ENCODE peak calls at places on chromosome 19, in seven cellular contexts. X is tibial nerve, S is esophagus muscularis mucosa, P is endothelial cell of umbilical vein, F is IMR-90, U is prostate gland, R is heart left ventricle. W is an unnamed sample. For H3K9me3, the result is how much of the 10 kb centered on the place peaks cover.

GRCh38 chr19:38537071-38537847 is 80.5 kb downstream of the MAP4K1 start:
- DNase-seq in S (no peak), U (no peak), F (no peak), X (no peak), R (no peak), P (no peak), W (no peak)

GRCh38 chr19:4058696-4059492 is 7.8 kb downstream of the ZBTB7A start:
- DNase-seq in U (no peak), S (no peak), F (no peak), R (peak), P (no peak), X (no peak), W (no peak)

GRCh38 chr19:48518207-48518606 is 6.6 kb upstream of the LMTK3 start:
- DNase-seq in P (no peak), X (no peak), F (no peak), U (no peak), S (no peak), R (no peak), W (no peak)

GRCh38 chr19:39212377-39212742 is 8.3 kb upstream of the SYCN start:
- DNase-seq in X (no peak), R (no peak), S (no peak), U (no peak), P (no peak), F (no peak), W (no peak)

GRCh38 chr19:38729653-38730469 is 14.4 kb downstream of the CAPN12 start:
- DNase-seq in X (no peak), S (no peak), U (peak), R (peak), F (peak), P (peak), W (no peak)

GRCh38 chr19:11692127-11692790 is 46.5 kb downstream of the ZNF823 start:
- DNase-seq in R (no peak), X (no peak), S (no peak), P (no peak), F (no peak), U (no peak), W (no peak)

GRCh38 chr19:35231956-35232746 is 3.6 kb upstream of the FAM187B start:
- DNase-seq in P (no peak), R (no peak), S (peak), U (no peak), F (no peak), X (no peak), W (no peak)

GRCh38 chr19:48568345-48568886 is 16.4 kb downstream of the SULT2B1 start:
- DNase-seq in U (peak), R (peak), X (peak), F (peak), P (peak), S (peak), W (peak)

GRCh38 chr19:5949792-5950305 is 28.1 kb downstream of the RANBP3 start:
- DNase-seq in X (no peak), S (no peak), U (no peak), R (peak), P (no peak), F (no peak), W (no peak)

GRCh38 chr19:10878253-10878652 is 6.9 kb downstream of the CARM1 start:
- DNase-seq in U (no peak), X (no peak), S (no peak), P (no peak), F (no peak), R (no peak), W (no peak)

GRCh38 chr19:17020823-17021222 is 5.8 kb downstream of the CPAMD8 start:
- DNase-seq in P (peak), S (no peak), U (no peak), R (no peak), F (no peak), X (no peak), W (no peak)

GRCh38 chr19:51703655-51704515 is 10.8 kb downstream of the SPACA6 start:
- DNase-seq in U (peak), F (peak), R (peak), P (peak), S (peak), X (peak), W (peak)

GRCh38 chr19:4089400-4089908 is 22.8 kb upstream of the ZBTB7A start:
- DNase-seq in R (peak), U (no peak), X (no peak), P (no peak), S (no peak), F (no peak), W (peak)

GRCh38 chr19:3725640-3726310 is 17.6 kb downstream of the TJP3 start:
- DNase-seq in X (no peak), F (no peak), P (no peak), U (no peak), R (no peak), S (no peak), W (no peak)

GRCh38 chr19:38917921-38918491 is 6.0 kb upstream of the CCER2 start:
- DNase-seq in R (peak), P (no peak), S (no peak), U (no peak), X (no peak), F (no peak), W (no peak)

GRCh38 chr19:47699360-47699917 is 13.8 kb upstream of the EHD2 start:
- DNase-seq in U (no peak), X (no peak), F (peak), P (peak), R (no peak), S (no peak), W (no peak)

GRCh38 chr19:49767967-49768581 is 1.3 kb downstream of the AP2A1 start:
- DNase-seq in S (no peak), U (no peak), F (no peak), R (no peak), P (no peak), X (no peak), W (no peak)

GRCh38 chr19:54248016-54248601 is 5.5 kb upstream of the LILRA6 start:
- DNase-seq in X (no peak), F (peak), P (peak), U (no peak), R (peak), S (no peak), W (no peak)

GRCh38 chr19:3175761-3176714 is 2.5 kb upstream of the S1PR4 start:
- DNase-seq in U (peak), F (peak), R (no peak), P (no peak), X (no peak), S (no peak), W (no peak)

GRCh38 chr19:14395710-14396338 is 14.6 kb downstream of the ADGRE5 start:
- DNase-seq in P (no peak), F (no peak), U (no peak), R (no peak), S (no peak), X (no peak), W (no peak)

GRCh38 chr19:11138659-11139526 is 16.7 kb downstream of the SPC24 start:
- DNase-seq in S (peak), U (no peak), F (peak), R (peak), P (peak), X (peak), W (peak)

GRCh38 chr19:811007-811434 is 10.7 kb downstream of the PLPPR3 start:
- DNase-seq in X (no peak), S (no peak), U (no peak), R (peak), F (no peak), P (no peak), W (no peak)

GRCh38 chr19:56671613-56671994 is at the start of gene ZNF835:
- DNase-seq in F (no peak), S (peak), P (no peak), U (peak), R (peak), X (peak), W (peak)

GRCh38 chr19:38736413-38737280 is 7.6 kb downstream of the CAPN12 start:
- DNase-seq in S (no peak), U (peak), P (no peak), X (no peak), R (no peak), F (no peak), W (no peak)

GRCh38 chr19:29714953-29715694 is at the start of gene C19orf12:
- DNase-seq in S (no peak), P (peak), U (peak), X (no peak), F (peak), R (peak), W (peak)

GRCh38 chr19:4504297-4504701 is 14.0 kb downstream of the PLIN4 start:
- DNase-seq in F (no peak), R (no peak), P (no peak), S (no peak), X (no peak), U (no peak), W (no peak)

GRCh38 chr19:33403221-33403972 is 29.9 kb downstream of the CEBPG start:
- DNase-seq in X (peak), F (no peak), R (no peak), P (no peak), U (no peak), S (no peak), W (no peak)

GRCh38 chr19:40771101-40771539 is 4.2 kb upstream of the MIA start:
- DNase-seq in R (no peak), F (no peak), X (no peak), P (no peak), U (no peak), S (no peak), W (no peak)

GRCh38 chr19:35122687-35123551 is 7.3 kb downstream of the FXYD3 start:
- DNase-seq in U (no peak), R (no peak), F (no peak), X (no peak), P (no peak), S (no peak), W (no peak)

GRCh38 chr19:48244289-48244688 is 11.4 kb downstream of the CARD8 start:
- DNase-seq in X (no peak), S (no peak), P (peak), F (no peak), R (no peak), U (no peak), W (no peak)

GRCh38 chr19:800360-801029 is 3.2 kb downstream of the PTBP1 start:
- DNase-seq in F (no peak), X (no peak), R (no peak), U (peak), S (no peak), P (peak), W (no peak)

GRCh38 chr19:48874309-48875135 is 2.3 kb downstream of the PPP1R15A start:
- DNase-seq in S (no peak), P (peak), R (peak), U (no peak), F (peak), X (no peak), W (peak)

GRCh38 chr19:38917516-38917915 is 5.5 kb upstream of the CCER2 start:
- DNase-seq in P (no peak), S (no peak), F (no peak), U (no peak), R (peak), X (no peak), W (no peak)

DNA sequence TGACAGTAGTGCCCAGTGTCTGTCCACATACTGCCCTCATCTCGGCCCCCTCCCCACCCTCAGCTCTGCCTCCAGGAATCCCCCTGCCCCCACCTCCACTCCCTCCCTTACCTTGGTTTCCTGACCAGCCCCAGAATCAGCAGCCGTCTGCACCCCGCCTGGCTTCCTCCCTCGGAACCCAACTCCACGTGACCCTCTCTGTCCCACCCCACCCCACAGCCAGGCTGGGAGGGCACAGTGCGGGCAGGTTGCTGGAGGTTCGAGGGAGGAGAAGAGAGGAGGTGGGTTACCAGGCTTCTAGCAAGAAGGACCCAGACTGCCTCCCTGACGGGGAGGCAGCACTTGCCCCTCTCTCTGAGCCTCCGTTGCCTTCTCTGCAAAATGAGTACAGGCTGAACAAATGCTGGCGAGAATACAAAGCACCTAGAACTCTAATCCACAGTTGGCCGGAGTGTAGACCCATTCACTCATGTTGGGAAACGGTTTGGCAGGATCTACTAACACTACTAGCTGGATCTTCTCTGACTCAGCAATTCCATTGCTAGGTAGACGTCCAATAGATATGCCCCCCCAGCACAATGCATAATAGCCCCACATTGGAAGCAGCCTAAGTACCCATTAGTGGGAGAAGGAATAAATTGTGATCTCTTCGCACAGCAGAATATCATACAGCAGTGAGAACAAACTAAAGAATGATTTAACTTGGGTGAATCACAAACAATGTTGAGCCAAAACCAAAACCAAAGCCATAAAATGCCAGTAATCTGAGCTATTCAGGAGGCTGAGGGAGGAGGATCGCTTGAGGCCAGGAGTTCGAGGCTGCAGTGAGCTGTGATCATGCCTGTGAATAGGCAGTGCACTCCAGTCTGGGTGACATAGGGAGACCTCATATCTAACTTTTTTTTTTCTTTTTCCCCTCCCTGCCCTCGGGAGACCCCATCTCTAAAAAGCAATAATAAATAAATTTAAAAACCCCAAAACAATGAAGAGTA is at the start of gene RASAL3:
- DNase-seq in F (no peak), R (no peak), X (no peak), S (no peak), P (no peak), U (no peak), W (peak)
- H3K4me3 ChIP-seq in F (no peak), R (peak), X (peak), S (peak), P (peak), U (peak), W (peak)

GRCh38 chr19:46416077-46416709 is 2.8 kb upstream of the CCDC8 start:
- DNase-seq in X (peak), S (no peak), F (peak), R (peak), U (peak), P (peak), W (no peak)

GRCh38 chr19:46412983-46413261 is 442 bp downstream of the CCDC8 start:
- DNase-seq in U (no peak), S (no peak), R (no peak), F (no peak), P (no peak), X (no peak), W (no peak)

GRCh38 chr19:46411088-46412033 is 2.0 kb downstream of the CCDC8 start:
- DNase-seq in S (no peak), F (no peak), X (no peak), P (no peak), R (no peak), U (no peak), W (no peak)

GRCh38 chr19:46412034-46412982 is 1.1 kb downstream of the CCDC8 start:
- DNase-seq in R (no peak), X (no peak), U (no peak), S (no peak), P (no peak), F (no peak), W (no peak)

GRCh38 chr19:46413262-46414031 is at the start of gene CCDC8:
- DNase-seq in R (peak), F (peak), U (peak), X (peak), P (no peak), S (no peak), W (peak)
- TF ChIP-seq POLR2A in R (peak), F (peak), U (peak), X (peak), P (no peak), S (no peak), W (peak)

DNA sequence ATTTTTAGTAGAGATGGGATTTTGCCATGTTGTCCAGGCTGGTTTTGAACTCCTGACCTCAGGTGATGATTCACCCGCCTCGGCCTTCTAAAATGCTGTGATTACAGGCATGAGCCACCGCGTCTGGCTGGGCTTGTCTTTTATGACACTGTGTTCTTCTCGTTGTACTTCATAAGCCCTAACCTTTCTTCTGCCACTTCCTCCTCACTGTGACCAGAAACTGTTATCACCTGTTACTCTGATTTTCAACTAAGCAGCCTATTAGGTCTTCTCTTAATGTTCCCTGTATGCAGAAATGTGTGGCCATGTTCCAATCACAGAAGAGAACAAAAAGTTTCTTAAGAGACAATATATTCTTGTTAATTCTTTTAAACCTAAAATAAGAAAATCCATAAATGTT is 16.4 kb downstream of the ZNF790 start:
- DNase-seq in R (no peak), U (no peak), X (no peak), P (no peak), S (no peak), F (no peak), W (no peak)
- H3K9me3 ChIP-seq in R (half or more), U (under half), X (under half), P (under half), S (half or more), F (half or more), W (half or more)

DNA sequence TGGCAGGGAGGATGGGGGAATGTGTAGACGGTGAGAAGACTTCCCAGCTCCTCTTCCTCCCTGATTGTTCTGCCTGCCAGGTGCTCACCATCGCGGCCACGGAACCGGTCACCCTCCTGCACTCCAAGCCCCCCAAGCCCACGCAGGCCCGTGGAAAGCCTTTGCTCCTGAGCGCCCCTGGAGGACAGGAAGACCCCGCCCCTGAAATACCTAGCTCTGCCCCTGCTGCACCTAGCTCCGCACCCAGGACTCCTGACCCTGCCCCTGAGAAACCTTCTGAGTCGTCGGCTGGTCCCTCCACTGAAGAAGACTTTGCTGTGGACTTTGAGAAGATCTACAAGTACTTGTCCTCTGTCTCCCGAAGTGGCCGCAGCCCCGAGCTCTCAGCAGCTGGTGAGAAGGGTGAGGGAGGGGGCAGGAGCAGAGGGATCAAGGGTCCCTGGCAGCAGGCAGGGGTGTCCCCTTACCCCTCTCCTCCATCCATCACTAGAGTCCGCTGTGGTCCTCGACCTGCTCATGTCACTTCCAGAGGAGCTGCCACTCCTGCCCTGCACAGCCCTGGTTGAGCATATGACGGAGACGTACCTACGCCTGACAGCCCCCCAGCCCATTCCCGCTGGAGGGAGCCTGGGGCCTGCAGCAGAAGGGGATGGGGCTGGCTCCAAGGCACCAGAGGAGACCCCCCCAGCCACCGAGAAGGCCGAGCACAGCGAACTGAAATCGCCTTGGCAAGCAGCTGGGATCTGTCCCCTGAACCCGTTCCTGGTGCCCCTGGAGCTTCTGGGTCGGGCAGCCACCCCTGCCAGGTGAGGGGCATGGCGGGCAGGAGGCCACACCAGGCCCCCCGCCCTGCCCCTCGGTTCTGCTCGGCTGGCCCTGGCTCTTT is 2.1 kb downstream of the SNAPC2 start:
- DNase-seq in F (no peak), X (no peak), U (no peak), P (no peak), S (no peak), R (no peak), W (no peak)
- H3K4me3 ChIP-seq in F (no peak), X (peak), U (no peak), P (no peak), S (peak), R (peak), W (no peak)

GRCh38 chr19:41861846-41862245 is 1.8 kb downstream of the RPS19 start:
- DNase-seq in P (no peak), U (no peak), F (no peak), X (no peak), R (no peak), S (no peak), W (no peak)

GRCh38 chr19:41859213-41859617 is 840 bp upstream of the RPS19 start:
- DNase-seq in P (no peak), U (no peak), R (no peak), F (no peak), S (no peak), X (no peak), W (no peak)

GRCh38 chr19:41860419-41861097 is 503 bp downstream of the RPS19 start:
- DNase-seq in X (no peak), U (no peak), S (no peak), R (no peak), F (no peak), P (peak), W (no peak)

GRCh38 chr19:41861098-41861768 is 1.2 kb downstream of the RPS19 start:
- DNase-seq in U (no peak), F (no peak), X (no peak), R (no peak), P (no peak), S (no peak), W (no peak)

GRCh38 chr19:41859618-41860418 is at the start of gene RPS19:
- DNase-seq in F (peak), U (peak), X (peak), S (peak), P (peak), R (peak), W (peak)
- TF ChIP-seq POLR2A in F (peak), U (peak), X (peak), S (peak), P (peak), R (peak), W (peak)

DNA sequence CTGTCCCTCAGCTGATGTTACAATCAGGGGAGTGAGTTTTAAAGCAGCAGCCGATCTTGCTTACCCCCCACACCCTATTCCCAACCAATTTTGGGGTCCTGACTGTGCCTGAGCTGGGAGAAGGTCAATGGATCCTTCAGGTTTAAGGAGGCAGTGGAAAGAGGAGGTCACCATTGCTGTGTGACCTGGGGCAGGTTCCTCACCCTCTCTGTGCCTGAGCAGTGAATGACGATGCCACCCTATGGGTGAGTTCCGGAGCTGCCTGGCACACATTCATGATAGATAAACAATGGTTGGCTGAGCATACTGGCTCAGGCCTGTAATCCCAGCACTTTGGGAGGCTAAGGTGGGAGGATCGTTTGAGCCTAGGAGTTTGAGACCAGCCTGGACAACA is 20.3 kb upstream of the JUND start:
- DNase-seq in U (no peak), S (no peak), X (no peak), R (no peak), P (no peak), F (no peak), W (no peak)
- H3K9me3 ChIP-seq in U (under half), S (under half), X (under half), R (under half), P (under half), F (under half), W (under half)

W was measured in gastrocnemius medialis.